ENCODE peak calls at places on chromosomes 16 and 17, in ten cellular contexts. One of them, this sample, is unnamed.

GRCh38 chr17:34639706-34640425 is 60.5 kb downstream of the TMEM132E start:
- DNase-seq in lower leg skin: no peak
- DNase-seq in suprapubic skin: no peak
- DNase-seq in prostate gland: no peak
- DNase-seq in uterus: no peak
- DNase-seq in ovary: no peak
- DNase-seq in esophagus squamous epithelium: no peak
- DNase-seq in spleen: no peak
- DNase-seq in gastrocnemius medialis: no peak
- DNase-seq in right lobe of liver: no peak
- DNase-seq in this sample: no peak

GRCh38 chr16:23434380-23434779 is 18.6 kb downstream of the COG7 start:
- DNase-seq in lower leg skin: no peak
- DNase-seq in prostate gland: peak
- DNase-seq in ovary: no peak
- DNase-seq in right lobe of liver: no peak
- DNase-seq in esophagus squamous epithelium: no peak
- DNase-seq in uterus: no peak
- DNase-seq in spleen: no peak
- DNase-seq in suprapubic skin: no peak
- DNase-seq in gastrocnemius medialis: peak
- DNase-seq in this sample: no peak

GRCh38 chr16:12267491-12267890 is 291.0 kb downstream of the SNX29 start:
- DNase-seq in prostate gland: no peak
- DNase-seq in suprapubic skin: no peak
- DNase-seq in lower leg skin: no peak
- DNase-seq in esophagus squamous epithelium: no peak
- DNase-seq in gastrocnemius medialis: no peak
- DNase-seq in right lobe of liver: no peak
- DNase-seq in spleen: no peak
- DNase-seq in uterus: no peak
- DNase-seq in ovary: no peak
- DNase-seq in this sample: no peak

GRCh38 chr16:4981473-4981872 is 23.3 kb downstream of the SEC14L5 start:
- DNase-seq in right lobe of liver: no peak
- DNase-seq in uterus: no peak
- DNase-seq in gastrocnemius medialis: no peak
- DNase-seq in prostate gland: no peak
- DNase-seq in esophagus squamous epithelium: no peak
- DNase-seq in ovary: no peak
- DNase-seq in suprapubic skin: no peak
- DNase-seq in lower leg skin: no peak
- DNase-seq in spleen: no peak
- DNase-seq in this sample: no peak

GRCh38 chr17:78724544-78724943 is 57.5 kb downstream of the CYTH1 start:
- DNase-seq in uterus: no peak
- DNase-seq in right lobe of liver: peak
- DNase-seq in gastrocnemius medialis: peak
- DNase-seq in esophagus squamous epithelium: no peak
- DNase-seq in lower leg skin: no peak
- DNase-seq in suprapubic skin: no peak
- DNase-seq in prostate gland: peak
- DNase-seq in spleen: no peak
- DNase-seq in ovary: no peak
- DNase-seq in this sample: no peak

GRCh38 chr17:3759597-3760216 is 36.0 kb downstream of the HASPIN start:
- DNase-seq in ovary: no peak
- DNase-seq in right lobe of liver: no peak
- DNase-seq in prostate gland: no peak
- DNase-seq in suprapubic skin: no peak
- DNase-seq in gastrocnemius medialis: no peak
- DNase-seq in uterus: no peak
- DNase-seq in esophagus squamous epithelium: no peak
- DNase-seq in lower leg skin: no peak
- DNase-seq in spleen: no peak
- DNase-seq in this sample: no peak

GRCh38 chr16:24045641-24046040 is 209.9 kb downstream of the PRKCB start:
- DNase-seq in esophagus squamous epithelium: no peak
- DNase-seq in lower leg skin: no peak
- DNase-seq in gastrocnemius medialis: no peak
- DNase-seq in suprapubic skin: no peak
- DNase-seq in prostate gland: no peak
- DNase-seq in uterus: no peak
- DNase-seq in right lobe of liver: no peak
- DNase-seq in ovary: no peak
- DNase-seq in spleen: no peak
- DNase-seq in this sample: no peak

GRCh38 chr16:86261379-86261778 is 248.9 kb upstream of the FOXF1 start:
- DNase-seq in prostate gland: no peak
- DNase-seq in lower leg skin: no peak
- DNase-seq in suprapubic skin: no peak
- DNase-seq in esophagus squamous epithelium: no peak
- DNase-seq in ovary: no peak
- DNase-seq in spleen: no peak
- DNase-seq in uterus: no peak
- DNase-seq in right lobe of liver: no peak
- DNase-seq in gastrocnemius medialis: no peak
- DNase-seq in this sample: no peak

GRCh38 chr17:28710948-28711722 is 553 bp downstream of the PROCA1 start:
- DNase-seq in suprapubic skin: peak
- DNase-seq in ovary: peak
- DNase-seq in gastrocnemius medialis: peak
- DNase-seq in spleen: peak
- DNase-seq in lower leg skin: peak
- DNase-seq in uterus: peak
- DNase-seq in prostate gland: peak
- DNase-seq in esophagus squamous epithelium: peak
- DNase-seq in right lobe of liver: peak
- DNase-seq in this sample: peak

GRCh38 chr17:15323147-15323546 is 18.2 kb downstream of the TEKT3 start:
- DNase-seq in right lobe of liver: no peak
- DNase-seq in spleen: no peak
- DNase-seq in gastrocnemius medialis: no peak
- DNase-seq in prostate gland: no peak
- DNase-seq in suprapubic skin: no peak
- DNase-seq in lower leg skin: no peak
- DNase-seq in esophagus squamous epithelium: no peak
- DNase-seq in ovary: no peak
- DNase-seq in uterus: no peak
- DNase-seq in this sample: no peak

GRCh38 chr16:68499011-68499410 is 40.1 kb upstream of the ZFP90 start:
- DNase-seq in spleen: no peak
- DNase-seq in uterus: no peak
- DNase-seq in prostate gland: no peak
- DNase-seq in suprapubic skin: no peak
- DNase-seq in esophagus squamous epithelium: no peak
- DNase-seq in ovary: no peak
- DNase-seq in lower leg skin: no peak
- DNase-seq in gastrocnemius medialis: no peak
- DNase-seq in right lobe of liver: no peak
- DNase-seq in this sample: no peak

GRCh38 chr17:32483451-32484019 is 3.3 kb upstream of the CDK5R1 start:
- DNase-seq in esophagus squamous epithelium: no peak
- DNase-seq in ovary: peak
- DNase-seq in suprapubic skin: no peak
- DNase-seq in uterus: peak
- DNase-seq in gastrocnemius medialis: no peak
- DNase-seq in lower leg skin: no peak
- DNase-seq in spleen: peak
- DNase-seq in prostate gland: peak
- DNase-seq in right lobe of liver: peak
- DNase-seq in this sample: no peak

GRCh38 chr17:41304091-41304490 is 1.4 kb upstream of the KRTAP29-1 start:
- DNase-seq in spleen: no peak
- DNase-seq in suprapubic skin: no peak
- DNase-seq in uterus: no peak
- DNase-seq in ovary: no peak
- DNase-seq in esophagus squamous epithelium: no peak
- DNase-seq in gastrocnemius medialis: no peak
- DNase-seq in prostate gland: no peak
- DNase-seq in lower leg skin: no peak
- DNase-seq in right lobe of liver: no peak
- DNase-seq in this sample: no peak

GRCh38 chr16:17358846-17359245 is 111.9 kb downstream of the XYLT1 start:
- DNase-seq in esophagus squamous epithelium: no peak
- DNase-seq in right lobe of liver: no peak
- DNase-seq in prostate gland: no peak
- DNase-seq in lower leg skin: no peak
- DNase-seq in spleen: no peak
- DNase-seq in suprapubic skin: no peak
- DNase-seq in uterus: no peak
- DNase-seq in gastrocnemius medialis: no peak
- DNase-seq in ovary: no peak
- DNase-seq in this sample: no peak

DNA sequence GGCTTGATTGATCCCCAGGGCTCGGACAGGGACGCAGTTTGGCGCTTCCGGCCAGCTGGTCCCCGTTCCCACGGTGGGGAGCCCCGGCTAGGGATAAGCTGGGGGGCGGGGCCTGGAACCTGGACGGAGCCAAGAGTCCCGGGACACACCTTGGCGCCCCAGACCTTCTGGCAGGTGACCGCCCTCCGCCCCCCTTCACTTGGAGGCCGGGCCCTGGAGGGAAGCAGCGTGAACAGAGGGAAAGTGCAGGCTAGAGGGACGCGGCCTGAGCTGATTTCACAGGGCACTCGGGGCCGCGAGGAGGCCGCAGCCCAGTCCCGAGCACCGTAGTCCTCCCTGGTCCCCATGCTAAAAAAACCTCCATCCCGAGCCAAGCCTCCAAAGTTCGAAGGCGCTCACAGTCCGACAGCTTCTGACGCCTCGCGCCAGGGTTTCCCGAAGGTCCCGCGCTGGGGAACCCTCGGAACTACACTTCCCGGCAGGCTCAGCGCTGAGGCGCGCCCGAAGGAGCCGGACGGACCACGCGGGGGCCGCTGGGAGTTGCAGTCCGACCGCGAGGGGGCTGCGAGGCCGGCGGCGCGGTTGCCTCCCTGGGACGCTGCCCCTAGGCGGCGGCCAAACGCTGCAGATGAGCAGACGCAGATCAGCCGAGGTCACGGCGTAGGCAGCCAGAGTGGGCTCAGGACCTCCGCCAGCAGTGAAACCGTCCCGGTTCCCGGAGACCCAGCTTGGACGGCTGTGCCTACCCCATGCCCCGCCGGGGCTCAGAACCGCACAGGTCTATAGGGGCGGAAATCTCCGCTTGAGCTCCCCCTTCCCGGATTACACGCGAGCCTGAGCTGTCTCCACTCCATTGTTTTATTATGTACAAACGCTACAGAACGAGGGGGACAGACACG is at the start of gene TBX6:
- DNase-seq in gastrocnemius medialis: peak
- DNase-seq in ovary: peak
- DNase-seq in esophagus squamous epithelium: peak
- DNase-seq in lower leg skin: peak
- DNase-seq in suprapubic skin: peak
- DNase-seq in spleen: peak
- DNase-seq in prostate gland: peak
- DNase-seq in uterus: peak
- DNase-seq in right lobe of liver: peak
- DNase-seq in this sample: peak
- TF ChIP-seq POLR2A in gastrocnemius medialis: peak
- TF ChIP-seq POLR2A in ovary: no peak
- TF ChIP-seq POLR2A in esophagus squamous epithelium: no peak
- TF ChIP-seq POLR2A in lower leg skin: no peak
- TF ChIP-seq POLR2A in suprapubic skin: no peak
- TF ChIP-seq POLR2A in spleen: peak
- TF ChIP-seq POLR2A in prostate gland: peak
- TF ChIP-seq POLR2A in uterus: peak
- TF ChIP-seq POLR2A in right lobe of liver: no peak
- TF ChIP-seq POLR2A in this sample: no peak

GRCh38 chr16:88633684-88634140 is 4.7 kb upstream of the IL17C start:
- DNase-seq in prostate gland: no peak
- DNase-seq in spleen: peak
- DNase-seq in ovary: peak
- DNase-seq in esophagus squamous epithelium: no peak
- DNase-seq in uterus: no peak
- DNase-seq in gastrocnemius medialis: no peak
- DNase-seq in lower leg skin: no peak
- DNase-seq in right lobe of liver: no peak
- DNase-seq in suprapubic skin: no peak
- DNase-seq in this sample: no peak
- TF ChIP-seq CTCF in prostate gland: no peak
- TF ChIP-seq CTCF in spleen: peak
- TF ChIP-seq CTCF in ovary: no peak
- TF ChIP-seq CTCF in esophagus squamous epithelium: peak
- TF ChIP-seq CTCF in uterus: no peak
- TF ChIP-seq CTCF in gastrocnemius medialis: no peak
- TF ChIP-seq CTCF in lower leg skin: no peak
- TF ChIP-seq CTCF in right lobe of liver: peak
- TF ChIP-seq CTCF in suprapubic skin: no peak
- TF ChIP-seq CTCF in this sample: peak

GRCh38 chr16:2150418-2151187 is 2.2 kb downstream of the RAB26 start:
- DNase-seq in gastrocnemius medialis: no peak
- DNase-seq in prostate gland: no peak
- DNase-seq in suprapubic skin: peak
- DNase-seq in ovary: no peak
- DNase-seq in esophagus squamous epithelium: no peak
- DNase-seq in right lobe of liver: no peak
- DNase-seq in spleen: peak
- DNase-seq in uterus: no peak
- DNase-seq in lower leg skin: no peak
- DNase-seq in this sample: no peak
- TF ChIP-seq POLR2A in gastrocnemius medialis: no peak
- TF ChIP-seq POLR2A in prostate gland: peak
- TF ChIP-seq POLR2A in suprapubic skin: no peak
- TF ChIP-seq POLR2A in ovary: no peak
- TF ChIP-seq POLR2A in esophagus squamous epithelium: no peak
- TF ChIP-seq POLR2A in right lobe of liver: no peak
- TF ChIP-seq POLR2A in spleen: no peak
- TF ChIP-seq POLR2A in uterus: no peak
- TF ChIP-seq POLR2A in lower leg skin: no peak
- TF ChIP-seq POLR2A in this sample: no peak

GRCh38 chr17:44911133-44912001 is 3.9 kb downstream of the GFAP start:
- DNase-seq in prostate gland: peak
- DNase-seq in ovary: peak
- DNase-seq in lower leg skin: no peak
- DNase-seq in right lobe of liver: peak
- DNase-seq in uterus: peak
- DNase-seq in esophagus squamous epithelium: no peak
- DNase-seq in gastrocnemius medialis: no peak
- DNase-seq in suprapubic skin: no peak
- DNase-seq in spleen: peak
- DNase-seq in this sample: no peak
- TF ChIP-seq CTCF in prostate gland: no peak
- TF ChIP-seq CTCF in ovary: no peak
- TF ChIP-seq CTCF in lower leg skin: no peak
- TF ChIP-seq CTCF in right lobe of liver: peak
- TF ChIP-seq CTCF in uterus: peak
- TF ChIP-seq CTCF in esophagus squamous epithelium: no peak
- TF ChIP-seq CTCF in gastrocnemius medialis: peak
- TF ChIP-seq CTCF in suprapubic skin: no peak
- TF ChIP-seq CTCF in spleen: peak
- TF ChIP-seq CTCF in this sample: peak

GRCh38 chr16:87559976-87560375 is 42.3 kb upstream of the JPH3 start:
- DNase-seq in gastrocnemius medialis: no peak
- DNase-seq in uterus: no peak
- DNase-seq in lower leg skin: no peak
- DNase-seq in right lobe of liver: no peak
- DNase-seq in prostate gland: no peak
- DNase-seq in ovary: no peak
- DNase-seq in esophagus squamous epithelium: no peak
- DNase-seq in suprapubic skin: no peak
- DNase-seq in spleen: no peak
- DNase-seq in this sample: no peak
- TF ChIP-seq POLR2A in gastrocnemius medialis: no peak
- TF ChIP-seq POLR2A in uterus: no peak
- TF ChIP-seq POLR2A in lower leg skin: no peak
- TF ChIP-seq POLR2A in right lobe of liver: no peak
- TF ChIP-seq POLR2A in prostate gland: no peak
- TF ChIP-seq POLR2A in ovary: no peak
- TF ChIP-seq POLR2A in esophagus squamous epithelium: no peak
- TF ChIP-seq POLR2A in suprapubic skin: no peak
- TF ChIP-seq POLR2A in spleen: no peak
- TF ChIP-seq POLR2A in this sample: no peak

GRCh38 chr17:63497708-63498483 is 21.0 kb downstream of the ACE start:
- DNase-seq in right lobe of liver: no peak
- DNase-seq in esophagus squamous epithelium: no peak
- DNase-seq in ovary: no peak
- DNase-seq in uterus: no peak
- DNase-seq in spleen: no peak
- DNase-seq in suprapubic skin: no peak
- DNase-seq in lower leg skin: no peak
- DNase-seq in gastrocnemius medialis: no peak
- DNase-seq in prostate gland: no peak
- DNase-seq in this sample: no peak
- TF ChIP-seq CTCF in right lobe of liver: no peak
- TF ChIP-seq CTCF in esophagus squamous epithelium: no peak
- TF ChIP-seq CTCF in ovary: no peak
- TF ChIP-seq CTCF in uterus: no peak
- TF ChIP-seq CTCF in spleen: no peak
- TF ChIP-seq CTCF in suprapubic skin: no peak
- TF ChIP-seq CTCF in lower leg skin: no peak
- TF ChIP-seq CTCF in gastrocnemius medialis: no peak
- TF ChIP-seq CTCF in prostate gland: no peak
- TF ChIP-seq CTCF in this sample: no peak

This sample was measured in esophagus muscularis mucosa.